ENCODE peak calls at places on chromosomes 4 and X, in four cellular contexts. Q is germinal center, Z is GM23248, K is pancreas. W is an unnamed sample.

GRCh38 chr4:98482847-98483806 is 175.3 kb downstream of the TSPAN5 start:
- DNase-seq in Q (no peak), Z (peak), K (no peak), W (no peak)

GRCh38 chrX:63746278-63746677 is 38.7 kb downstream of the ARHGEF9 start:
- DNase-seq in Q (no peak), Z (no peak), K (no peak), W (no peak)

GRCh38 chr4:70801265-70801809 is 38.4 kb downstream of the GRSF1 start:
- DNase-seq in Q (no peak), Z (no peak), K (no peak), W (no peak)

GRCh38 chrX:81195712-81196111 is 6.0 kb downstream of the HMGN5 start:
- DNase-seq in Q (peak), Z (peak), K (no peak), W (peak)

GRCh38 chr4:148059617-148060180 is 327.8 kb downstream of the ARHGAP10 start:
- DNase-seq in Q (no peak), Z (no peak), K (no peak), W (no peak)

GRCh38 chr4:42768125-42768748 is 111.3 kb upstream of the ATP8A1 start:
- DNase-seq in Q (no peak), Z (no peak), K (peak), W (no peak)

GRCh38 chrX:48569958-48570357 is 4.3 kb upstream of the RBM3 start:
- DNase-seq in Q (no peak), Z (peak), K (no peak), W (no peak)

GRCh38 chrX:54530358-54530900 is 410 bp downstream of the GNL3L start:
- DNase-seq in Q (no peak), Z (peak), K (no peak), W (no peak)

GRCh38 chr4:124483043-124483906 is 229.3 kb downstream of the ANKRD50 start:
- DNase-seq in Q (no peak), Z (no peak), K (no peak), W (no peak)

GRCh38 chr4:53653484-53654053 is 62.3 kb upstream of the LNX1 start:
- DNase-seq in Q (no peak), Z (peak), K (peak), W (no peak)

GRCh38 chr4:189940178-189941004 is at the start of gene FRG1:
- DNase-seq in Q (peak), Z (peak), K (peak), W (peak)

GRCh38 chr4:124961138-124961750 is 248.7 kb upstream of the ANKRD50 start:
- DNase-seq in Q (no peak), Z (no peak), K (no peak), W (no peak)

GRCh38 chr4:102692474-102692873 is 68.3 kb downstream of the MANBA start:
- DNase-seq in Q (no peak), Z (no peak), K (no peak), W (no peak)

GRCh38 chr4:79584902-79585301 is 176.9 kb upstream of the GK2 start:
- DNase-seq in Q (no peak), Z (no peak), K (no peak), W (no peak)

GRCh38 chrX:10379848-10380247 is 223.1 kb downstream of the CLCN4 start:
- DNase-seq in Q (no peak), Z (no peak), K (no peak), W (no peak)